ENCODE peak calls at places on chromosomes 4 and X, in ten cellular contexts. G is SK-MEL-5; N is NCI-H524; Y is CD8-positive, alpha-beta memory T cell; F is NCI-H82; A is left lung; R is skeletal muscle cell; V is endodermal cell; J is stimulated activated CD4-positive, alpha-beta T cell treated with anti-CD3 and anti-CD28 coated beads, Interleukin-2, amount 100 ng/mL, for 24 hours; I is stimulated activated CD8-positive, alpha-beta memory T cell treated with anti-CD3 and anti-CD28 coated beads, Interleukin-4, amount 100 ng/mL, for 48 hours. U is an unnamed sample.

GRCh38 chrX:130097507-130098201 is 12.6 kb downstream of the ELF4 start:
- DNase-seq in A (no peak), Y (peak), V (no peak), G (no peak), I (no peak), F (peak), N (peak), J (no peak), R (no peak), U (no peak)

GRCh38 chr4:127978930-127979329 is 13.7 kb downstream of the ABHD18 start:
- DNase-seq in G (no peak), I (no peak), R (no peak), F (no peak), Y (no peak), A (no peak), J (no peak), V (no peak), N (no peak), U (no peak)

GRCh38 chrX:67543818-67544217 is at the start of gene AR:
- DNase-seq in G (peak), F (peak), V (peak), I (no peak), A (peak), J (peak), N (no peak), R (peak), Y (no peak), U (no peak)

GRCh38 chr4:126414741-126415140 is 1100.0 kb downstream of the FAT4 start:
- DNase-seq in Y (no peak), G (no peak), J (no peak), A (no peak), R (no peak), N (no peak), V (no peak), I (no peak), F (no peak), U (no peak)

GRCh38 chr4:41299486-41299885 is 42.8 kb downstream of the UCHL1 start:
- DNase-seq in Y (no peak), V (no peak), J (no peak), A (no peak), I (no peak), G (no peak), F (no peak), N (no peak), R (no peak), U (no peak)

GRCh38 chrX:22135171-22135711 is 103.1 kb downstream of the PHEX start:
- DNase-seq in G (peak), I (no peak), N (no peak), V (no peak), J (no peak), A (no peak), F (peak), Y (no peak), R (peak), U (no peak)

GRCh38 chr4:8600686-8601085 is 8.1 kb downstream of the CPZ start:
- DNase-seq in A (no peak), I (no peak), F (no peak), G (no peak), R (no peak), Y (no peak), J (no peak), V (no peak), N (no peak), U (no peak)

GRCh38 chrX:24357101-24357500 is 3.3 kb upstream of the SUPT20HL1 start:
- DNase-seq in R (no peak), I (no peak), V (no peak), F (no peak), J (no peak), Y (no peak), N (no peak), A (no peak), G (no peak), U (peak)

GRCh38 chr4:19832388-19832787 is 419.3 kb upstream of the SLIT2 start:
- DNase-seq in G (no peak), J (no peak), N (no peak), A (no peak), R (no peak), Y (no peak), F (no peak), I (no peak), V (no peak), U (no peak)

GRCh38 chrX:43646800-43647199 is 9.3 kb upstream of the MAOA start:
- DNase-seq in I (no peak), V (no peak), F (no peak), J (no peak), R (no peak), N (no peak), A (no peak), G (no peak), Y (no peak), U (no peak)

GRCh38 chrX:151753313-151754041 is 18.9 kb downstream of the CNGA2 start:
- DNase-seq in Y (no peak), I (peak), J (peak), F (peak), R (peak), N (peak), A (peak), G (peak), V (peak), U (peak)

GRCh38 chr4:111814961-111815360 is 330.3 kb upstream of the FAM241A start:
- DNase-seq in I (no peak), F (peak), Y (no peak), V (no peak), A (no peak), G (no peak), R (no peak), J (no peak), N (no peak), U (no peak)

GRCh38 chr4:105060628-105061027 is 86.0 kb upstream of the TET2 start:
- DNase-seq in G (no peak), V (no peak), I (peak), R (peak), J (peak), F (no peak), N (no peak), Y (no peak), A (no peak), U (peak)

GRCh38 chrX:15977644-15978043 is 123.0 kb upstream of the AP1S2 start:
- DNase-seq in G (no peak), A (no peak), Y (no peak), R (no peak), V (no peak), N (no peak), F (no peak), J (no peak), I (no peak), U (no peak)

GRCh38 chr4:108881190-108881589 is 118.3 kb upstream of the ETNPPL start:
- DNase-seq in Y (no peak), J (no peak), R (peak), G (peak), V (no peak), A (no peak), F (peak), I (no peak), N (no peak), U (peak)

GRCh38 chr4:36041340-36041739 is 203.0 kb downstream of the ARAP2 start:
- DNase-seq in I (no peak), A (no peak), N (no peak), G (no peak), Y (no peak), V (no peak), J (no peak), F (no peak), R (no peak), U (no peak)

GRCh38 chr4:1401409-1402020 is 4.7 kb downstream of the NKX1-1 start:
- DNase-seq in F (no peak), J (no peak), Y (no peak), V (peak), G (no peak), I (no peak), N (no peak), A (peak), R (no peak), U (no peak)

GRCh38 chr4:38131371-38132139 is 171.4 kb downstream of the PTTG2 start:
- DNase-seq in G (no peak), V (peak), N (no peak), I (peak), J (peak), Y (peak), F (peak), A (no peak), R (no peak), U (no peak)

GRCh38 chr4:14888790-14889189 is 113.5 kb upstream of the CPEB2 start:
- DNase-seq in V (no peak), Y (no peak), I (no peak), A (no peak), R (peak), N (no peak), F (no peak), J (no peak), G (peak), U (peak)

GRCh38 chr4:184795214-184795844 is 30.4 kb downstream of the ACSL1 start:
- DNase-seq in R (no peak), A (no peak), N (no peak), I (no peak), V (no peak), G (peak), F (no peak), Y (no peak), J (no peak), U (no peak)

GRCh38 chrX:45758319-45758718 is 557.6 kb upstream of the DIPK2B start:
- DNase-seq in Y (no peak), N (no peak), G (no peak), A (no peak), V (no peak), I (peak), J (peak), F (no peak), R (peak), U (peak)

GRCh38 chr4:25451676-25452075 is 74.6 kb downstream of the ANAPC4 start:
- DNase-seq in F (no peak), Y (no peak), A (no peak), R (no peak), V (no peak), G (no peak), J (no peak), N (no peak), I (no peak), U (no peak)

GRCh38 chr4:16066586-16067128 is 17.2 kb downstream of the PROM1 start:
- DNase-seq in Y (no peak), N (no peak), V (peak), A (no peak), F (peak), J (no peak), R (no peak), I (no peak), G (no peak), U (no peak)

GRCh38 chr4:3513807-3514206 is 18.4 kb downstream of the LRPAP1 start:
- DNase-seq in F (no peak), A (no peak), J (no peak), G (no peak), I (no peak), Y (no peak), V (no peak), R (no peak), N (no peak), U (no peak)

GRCh38 chrX:125850693-125851092 is 315.4 kb downstream of the DCAF12L2 start:
- DNase-seq in R (no peak), I (no peak), G (no peak), F (no peak), J (no peak), N (no peak), A (no peak), V (no peak), Y (no peak), U (no peak)

GRCh38 chrX:117839544-117839943 is 277.1 kb downstream of the KLHL13 start:
- DNase-seq in V (peak), F (peak), I (no peak), J (no peak), N (no peak), R (no peak), Y (no peak), G (no peak), A (no peak), U (no peak)

GRCh38 chrX:43328358-43328946 is 327.6 kb upstream of the MAOA start:
- DNase-seq in V (no peak), R (no peak), F (no peak), J (no peak), A (no peak), Y (no peak), G (no peak), N (no peak), I (no peak), U (no peak)

GRCh38 chr4:3371581-3372001 is 70.2 kb upstream of the HGFAC start:
- DNase-seq in J (no peak), V (peak), N (no peak), Y (no peak), R (no peak), A (no peak), I (no peak), G (no peak), F (no peak), U (peak)

GRCh38 chrX:49039598-49040375 is 3.4 kb downstream of the TFE3 start:
- DNase-seq in V (peak), A (peak), G (peak), R (peak), F (peak), N (peak), Y (peak), J (peak), I (peak), U (peak)

GRCh38 chr4:3676907-3677495 is 89.2 kb upstream of the ADRA2C start:
- DNase-seq in N (no peak), A (peak), I (no peak), F (no peak), G (no peak), V (peak), Y (no peak), R (no peak), J (no peak), U (no peak)

GRCh38 chr4:6342530-6343293 is 73.1 kb downstream of the WFS1 start:
- DNase-seq in A (no peak), R (peak), V (no peak), I (no peak), Y (no peak), G (no peak), N (peak), F (peak), J (no peak), U (no peak)

GRCh38 chr4:135277980-135278315 is 1076.4 kb upstream of the PABPC4L start:
- DNase-seq in A (no peak), G (no peak), I (no peak), V (no peak), J (no peak), R (no peak), F (peak), N (peak), Y (no peak), U (no peak)

GRCh38 chr4:142960134-142960533 is 114.0 kb upstream of the INPP4B start:
- DNase-seq in N (no peak), R (no peak), J (no peak), F (no peak), A (no peak), Y (no peak), V (no peak), I (no peak), G (no peak), U (no peak)

GRCh38 chr4:86848136-86848535 is 1.0 kb downstream of the SLC10A6 start:
- DNase-seq in F (no peak), V (peak), N (no peak), Y (no peak), A (no peak), I (no peak), G (no peak), J (no peak), R (no peak), U (no peak)

U was measured in NCI-H226.